ENCODE peak calls at places on chromosomes 2 and 18, in six cellular contexts. R is fibroblast of lung, P is A549, K is heart left ventricle, L is IMR-90, D is spleen. Q is an unnamed sample.

GRCh38 chr18:79772108-79772864 is 25.5 kb upstream of the KCNG2 start:
- DNase-seq in K (no peak), P (no peak), R (no peak), D (peak), L (no peak), Q (no peak)

GRCh38 chr2:110149330-110150220 is 34.0 kb upstream of the MALL start:
- DNase-seq in R (peak), P (peak), K (no peak), L (peak), D (no peak), Q (peak)

GRCh38 chr18:62637807-62638687 is 77.3 kb upstream of the PHLPP1 start:
- DNase-seq in L (peak), R (peak), P (peak), D (no peak), K (no peak), Q (no peak)

GRCh38 chr2:80420530-80421208 is 116.1 kb upstream of the LRRTM1 start:
- DNase-seq in L (no peak), D (no peak), P (no peak), K (no peak), R (no peak), Q (no peak)

GRCh38 chr2:126879348-126880261 is 19.1 kb upstream of the TEX51 start:
- DNase-seq in P (no peak), K (peak), D (no peak), L (no peak), R (no peak), Q (no peak)

GRCh38 chr2:53515435-53516332 is 251.9 kb upstream of the CHAC2 start:
- DNase-seq in P (no peak), D (no peak), R (no peak), L (peak), K (no peak), Q (no peak)

GRCh38 chr2:241217320-241218031 is 29.0 kb downstream of the ANO7 start:
- DNase-seq in R (peak), L (peak), K (peak), D (peak), P (peak), Q (no peak)

GRCh38 chr2:169799555-169799954 is 884 bp downstream of the SSB start:
- DNase-seq in P (no peak), D (no peak), K (no peak), L (peak), R (no peak), Q (no peak)

GRCh38 chr2:167960089-167960747 is 287.2 kb downstream of the STK39 start:
- DNase-seq in R (no peak), L (no peak), D (no peak), P (no peak), K (no peak), Q (no peak)

GRCh38 chr2:126658910-126659613 is 3.1 kb downstream of the GYPC start:
- DNase-seq in L (peak), P (no peak), R (peak), D (peak), K (peak), Q (peak)

GRCh38 chr18:25275414-25276001 is 76.5 kb downstream of the ZNF521 start:
- DNase-seq in K (no peak), D (no peak), L (no peak), R (no peak), P (no peak), Q (no peak)

GRCh38 chr2:60413819-60414178 is 139.7 kb downstream of the BCL11A start:
- DNase-seq in D (no peak), P (no peak), R (no peak), K (no peak), L (no peak), Q (no peak)

GRCh38 chr2:69724540-69725159 is 17.3 kb upstream of the ANXA4 start:
- DNase-seq in R (peak), P (peak), L (peak), K (peak), D (peak), Q (peak)

GRCh38 chr2:84427235-84428138 is 31.6 kb downstream of the SUCLG1 start:
- DNase-seq in P (no peak), L (peak), K (no peak), R (peak), D (no peak), Q (no peak)

GRCh38 chr2:65766768-65767267 is 334.4 kb upstream of the SPRED2 start:
- DNase-seq in D (no peak), L (no peak), K (no peak), P (no peak), R (no peak), Q (no peak)

GRCh38 chr2:36329746-36330145 is 25.8 kb upstream of the CRIM1 start:
- DNase-seq in K (no peak), P (peak), R (peak), L (peak), D (no peak), Q (peak)

GRCh38 chr2:226211439-226211838 is 588.2 kb downstream of the IRS1 start:
- DNase-seq in R (peak), D (no peak), P (no peak), L (peak), K (no peak), Q (peak)

GRCh38 chr2:28175028-28175427 is 217.6 kb upstream of the FOSL2 start:
- DNase-seq in L (no peak), D (no peak), K (no peak), P (no peak), R (no peak), Q (no peak)

GRCh38 chr2:157283468-157283867 is 26.0 kb downstream of the GALNT5 start:
- DNase-seq in L (no peak), P (no peak), D (no peak), R (no peak), K (no peak), Q (no peak)

GRCh38 chr2:104944495-104944894 is 90.6 kb downstream of the POU3F3 start:
- DNase-seq in P (peak), R (no peak), L (no peak), D (no peak), K (no peak), Q (no peak)

GRCh38 chr18:78769502-78770113 is 210.0 kb upstream of the SALL3 start:
- DNase-seq in D (no peak), P (no peak), R (no peak), L (no peak), K (no peak), Q (no peak)

GRCh38 chr2:173205375-173205774 is 129.7 kb downstream of the MAP3K20 start:
- DNase-seq in R (peak), P (no peak), L (peak), D (no peak), K (peak), Q (no peak)

GRCh38 chr2:186605041-186605440 is 15.2 kb downstream of the ITGAV start:
- DNase-seq in P (no peak), R (no peak), K (no peak), D (no peak), L (no peak), Q (no peak)

GRCh38 chr18:10927980-10928605 is 221.3 kb downstream of the PIEZO2 start:
- DNase-seq in D (no peak), L (peak), K (no peak), P (no peak), R (peak), Q (no peak)

GRCh38 chr2:45033331-45033730 is 24.1 kb upstream of the SIX2 start:
- DNase-seq in D (no peak), K (no peak), P (no peak), L (no peak), R (no peak), Q (no peak)

GRCh38 chr18:13379062-13379800 is 160.7 kb downstream of the LDLRAD4 start:
- DNase-seq in P (no peak), R (no peak), K (no peak), L (no peak), D (no peak), Q (no peak)

GRCh38 chr2:189515264-189515663 is 65.3 kb downstream of the SLC40A1 start:
- DNase-seq in D (no peak), L (peak), R (peak), P (no peak), K (no peak), Q (no peak)

GRCh38 chr18:37660658-37661057 is 95.1 kb upstream of the CELF4 start:
- DNase-seq in R (no peak), K (no peak), D (no peak), P (no peak), L (no peak), Q (no peak)

GRCh38 chr2:86037795-86038192 is 67.9 kb downstream of the POLR1A start:
- DNase-seq in R (no peak), D (peak), P (no peak), K (no peak), L (no peak), Q (no peak)

GRCh38 chr2:199186226-199186864 is 271.4 kb downstream of the SATB2 start:
- DNase-seq in K (no peak), R (peak), L (no peak), D (no peak), P (no peak), Q (no peak)

DNA sequence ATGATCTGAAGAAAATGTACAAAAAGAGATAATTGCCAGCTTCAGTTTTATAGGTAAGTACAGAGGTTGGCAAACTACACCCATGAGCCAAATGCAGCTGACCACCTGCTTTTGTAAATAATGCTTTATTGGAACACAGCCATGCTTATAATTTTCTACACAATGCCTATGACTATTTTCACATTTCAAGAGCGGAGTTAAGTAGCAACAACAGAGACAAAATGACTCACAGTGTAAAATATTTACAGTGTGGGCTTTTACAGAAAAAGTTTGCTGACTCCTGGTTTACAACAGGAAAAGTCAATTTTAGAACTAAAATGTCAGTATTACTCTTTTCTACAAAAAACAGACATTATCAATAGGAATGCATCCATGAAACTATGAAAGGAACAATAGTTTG is 26.0 kb downstream of the CWC22 start:
- DNase-seq in D (no peak), L (peak), P (no peak), K (no peak), R (peak), Q (peak)
- H3K4me3 ChIP-seq in D (no peak), L (no peak), P (no peak), K (no peak), R (no peak), Q (no peak)

GRCh38 chr18:72086421-72086820 is 457.7 kb downstream of the CBLN2 start:
- DNase-seq in L (no peak), R (peak), P (no peak), K (no peak), D (no peak), Q (no peak)
- TF ChIP-seq CTCF in L (no peak), R (peak), P (peak), K (no peak), D (no peak), Q (peak)

GRCh38 chr2:217821536-217822147 is 181.2 kb downstream of the TNS1 start:
- DNase-seq in D (no peak), L (no peak), R (no peak), P (no peak), K (no peak), Q (no peak)
- H3K27ac ChIP-seq in D (no peak), L (no peak), R (no peak), P (no peak), K (peak), Q (no peak)

GRCh38 chr2:218710334-218710686 is 325 bp upstream of the TTLL4 start:
- DNase-seq in K (no peak), L (no peak), P (no peak), D (no peak), R (no peak), Q (no peak)
- H3K4me3 ChIP-seq in K (peak), L (peak), P (no peak), D (peak), R (peak), Q (peak)

GRCh38 chr18:69484699-69485396 is 84.2 kb downstream of the DOK6 start:
- DNase-seq in P (no peak), L (peak), D (no peak), R (peak), K (no peak), Q (peak)
- TF ChIP-seq CTCF in P (no peak), L (peak), D (no peak), R (peak), K (no peak), Q (peak)

GRCh38 chr18:2958819-2959298 is 54.1 kb downstream of the LPIN2 start:
- DNase-seq in K (no peak), P (no peak), L (peak), R (peak), D (no peak), Q (no peak)

GRCh38 chr18:2960983-2961696 is 51.8 kb downstream of the LPIN2 start:
- DNase-seq in P (no peak), L (peak), D (no peak), K (no peak), R (peak), Q (no peak)

GRCh38 chr18:2955966-2956521 is 56.9 kb downstream of the LPIN2 start:
- DNase-seq in R (no peak), P (no peak), K (no peak), D (no peak), L (no peak), Q (no peak)

GRCh38 chr18:2961828-2962227 is 51.1 kb downstream of the LPIN2 start:
- DNase-seq in L (peak), P (no peak), D (no peak), R (peak), K (no peak), Q (no peak)

DNA sequence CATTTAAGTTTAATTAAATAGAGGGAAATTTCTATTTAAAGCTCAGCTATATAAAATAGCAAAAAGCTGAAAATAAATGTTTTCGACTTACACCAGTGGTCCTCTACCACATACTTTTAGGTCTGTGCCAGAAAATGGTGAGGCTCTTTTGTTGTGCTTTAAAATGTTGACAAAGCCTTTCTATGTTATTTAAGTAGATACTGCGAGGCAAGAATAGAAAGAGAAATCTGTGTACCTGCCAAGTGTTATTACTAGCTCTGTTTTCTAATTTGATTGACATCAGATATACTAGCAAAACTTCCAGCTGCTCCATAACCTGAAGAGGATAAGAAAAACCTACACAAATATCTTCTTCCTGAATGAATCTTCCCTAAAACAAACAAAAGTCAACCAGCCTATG is 53.6 kb downstream of the LPIN2 start:
- DNase-seq in L (no peak), P (no peak), K (no peak), R (no peak), D (no peak), Q (no peak)
- H3K27ac ChIP-seq in L (no peak), P (no peak), K (peak), R (no peak), D (peak), Q (no peak)

Q was measured in AG04450.